ENCODE peak calls at places on chromosomes 4 and X, in five cellular contexts. One of them, this sample, is unnamed.

GRCh38 chr4:184201179-184201578 is 16.5 kb downstream of the ENPP6 start:
- DNase-seq in HepG2: no peak
- DNase-seq in GM12878: no peak
- DNase-seq in H1: no peak
- DNase-seq in NT2/D1: no peak
- DNase-seq in this sample: no peak

GRCh38 chr4:77538144-77538543 is 67.5 kb upstream of the CXCL13 start:
- DNase-seq in HepG2: no peak
- DNase-seq in GM12878: no peak
- DNase-seq in H1: no peak
- DNase-seq in NT2/D1: no peak
- DNase-seq in this sample: no peak

GRCh38 chr4:24001945-24002640 is 112.2 kb upstream of the PPARGC1A start:
- DNase-seq in HepG2: no peak
- DNase-seq in GM12878: no peak
- DNase-seq in H1: no peak
- DNase-seq in NT2/D1: no peak
- DNase-seq in this sample: no peak

GRCh38 chrX:122055979-122056715 is 1008.7 kb downstream of the GLUD2 start:
- DNase-seq in HepG2: no peak
- DNase-seq in GM12878: no peak
- DNase-seq in H1: no peak
- DNase-seq in NT2/D1: no peak
- DNase-seq in this sample: no peak

GRCh38 chr4:175109933-175110332 is 191.8 kb downstream of the ADAM29 start:
- DNase-seq in HepG2: no peak
- DNase-seq in GM12878: peak
- DNase-seq in H1: peak
- DNase-seq in NT2/D1: no peak
- DNase-seq in this sample: peak

GRCh38 chrX:119410854-119411253 is 11.7 kb downstream of the SLC25A43 start:
- DNase-seq in HepG2: no peak
- DNase-seq in GM12878: no peak
- DNase-seq in H1: no peak
- DNase-seq in NT2/D1: no peak
- DNase-seq in this sample: no peak

GRCh38 chr4:106618920-106619319 is 250.3 kb upstream of the GIMD1 start:
- DNase-seq in HepG2: no peak
- DNase-seq in GM12878: no peak
- DNase-seq in H1: no peak
- DNase-seq in NT2/D1: no peak
- DNase-seq in this sample: peak

GRCh38 chr4:76665139-76665538 is 230.1 kb downstream of the SHROOM3 start:
- DNase-seq in HepG2: no peak
- DNase-seq in GM12878: no peak
- DNase-seq in H1: no peak
- DNase-seq in NT2/D1: no peak
- DNase-seq in this sample: no peak

GRCh38 chr4:8394806-8395205 is 45.7 kb downstream of the ACOX3 start:
- DNase-seq in HepG2: no peak
- DNase-seq in GM12878: no peak
- DNase-seq in H1: no peak
- DNase-seq in NT2/D1: no peak
- DNase-seq in this sample: no peak

GRCh38 chr4:188242041-188242440 is 102.8 kb downstream of the TRIML1 start:
- DNase-seq in HepG2: no peak
- DNase-seq in GM12878: no peak
- DNase-seq in H1: no peak
- DNase-seq in NT2/D1: no peak
- DNase-seq in this sample: no peak

GRCh38 chr4:175807596-175807995 is 4.5 kb downstream of the GPM6A start:
- DNase-seq in HepG2: no peak
- DNase-seq in GM12878: no peak
- DNase-seq in H1: no peak
- DNase-seq in NT2/D1: no peak
- DNase-seq in this sample: no peak

GRCh38 chrX:132444936-132445335 is 43.9 kb downstream of the MBNL3 start:
- DNase-seq in HepG2: no peak
- DNase-seq in GM12878: no peak
- DNase-seq in H1: no peak
- DNase-seq in NT2/D1: no peak
- DNase-seq in this sample: no peak

GRCh38 chr4:7970031-7970946 is 30.6 kb upstream of the AFAP1 start:
- DNase-seq in HepG2: peak
- DNase-seq in GM12878: no peak
- DNase-seq in H1: no peak
- DNase-seq in NT2/D1: no peak
- DNase-seq in this sample: no peak

GRCh38 chr4:35125995-35126712 is 1118.2 kb downstream of the ARAP2 start:
- DNase-seq in HepG2: peak
- DNase-seq in GM12878: no peak
- DNase-seq in H1: no peak
- DNase-seq in NT2/D1: no peak
- DNase-seq in this sample: no peak

GRCh38 chrX:119181491-119181890 is 53.9 kb upstream of the KIAA1210 start:
- DNase-seq in HepG2: peak
- DNase-seq in GM12878: no peak
- DNase-seq in H1: peak
- DNase-seq in NT2/D1: peak
- DNase-seq in this sample: peak

GRCh38 chr4:53089940-53090729 is 228.0 kb downstream of the RASL11B start:
- DNase-seq in HepG2: no peak
- DNase-seq in GM12878: no peak
- DNase-seq in H1: no peak
- DNase-seq in NT2/D1: no peak
- DNase-seq in this sample: no peak

GRCh38 chr4:99657801-99658200 is at the start of gene C4orf54:
- DNase-seq in HepG2: no peak
- DNase-seq in GM12878: no peak
- DNase-seq in H1: no peak
- DNase-seq in NT2/D1: no peak
- DNase-seq in this sample: no peak

GRCh38 chr4:100841911-100842310 is 324.1 kb upstream of the EMCN start:
- DNase-seq in HepG2: no peak
- DNase-seq in GM12878: no peak
- DNase-seq in H1: no peak
- DNase-seq in NT2/D1: no peak
- DNase-seq in this sample: no peak

GRCh38 chr4:101865501-101866062 is 75.1 kb downstream of the BANK1 start:
- DNase-seq in HepG2: peak
- DNase-seq in GM12878: no peak
- DNase-seq in H1: no peak
- DNase-seq in NT2/D1: no peak
- DNase-seq in this sample: no peak

GRCh38 chr4:11914406-11914805 is 485.7 kb upstream of the HS3ST1 start:
- DNase-seq in HepG2: no peak
- DNase-seq in GM12878: no peak
- DNase-seq in H1: no peak
- DNase-seq in NT2/D1: peak
- DNase-seq in this sample: no peak

GRCh38 chrX:2848806-2849420 is 20.2 kb downstream of the GYG2 start:
- DNase-seq in HepG2: peak
- DNase-seq in GM12878: no peak
- DNase-seq in H1: no peak
- DNase-seq in NT2/D1: peak
- DNase-seq in this sample: no peak

GRCh38 chrX:20347486-20347885 is 80.8 kb upstream of the RPS6KA3 start:
- DNase-seq in HepG2: no peak
- DNase-seq in GM12878: no peak
- DNase-seq in H1: no peak
- DNase-seq in NT2/D1: no peak
- DNase-seq in this sample: no peak

GRCh38 chr4:139773560-139774318 is 108.1 kb downstream of the MGST2 start:
- DNase-seq in HepG2: no peak
- DNase-seq in GM12878: no peak
- DNase-seq in H1: no peak
- DNase-seq in NT2/D1: no peak
- DNase-seq in this sample: no peak

GRCh38 chr4:2482693-2483092 is 13.8 kb downstream of the RNF4 start:
- DNase-seq in HepG2: peak
- DNase-seq in GM12878: peak
- DNase-seq in H1: no peak
- DNase-seq in NT2/D1: no peak
- DNase-seq in this sample: no peak

GRCh38 chr4:60847614-60848013 is 352.5 kb upstream of the ADGRL3 start:
- DNase-seq in HepG2: peak
- DNase-seq in GM12878: no peak
- DNase-seq in H1: no peak
- DNase-seq in NT2/D1: no peak
- DNase-seq in this sample: no peak

GRCh38 chr4:107854326-107855030 is 29.7 kb downstream of the SGMS2 start:
- DNase-seq in HepG2: no peak
- DNase-seq in GM12878: no peak
- DNase-seq in H1: no peak
- DNase-seq in NT2/D1: no peak
- DNase-seq in this sample: no peak

GRCh38 chr4:40245794-40246546 is 49.1 kb downstream of the RHOH start:
- DNase-seq in HepG2: no peak
- DNase-seq in GM12878: no peak
- DNase-seq in H1: peak
- DNase-seq in NT2/D1: no peak
- DNase-seq in this sample: no peak

GRCh38 chrX:100636321-100636991 is at the start of gene TSPAN6:
- DNase-seq in HepG2: peak
- DNase-seq in GM12878: no peak
- DNase-seq in H1: peak
- DNase-seq in NT2/D1: peak
- DNase-seq in this sample: peak

GRCh38 chr4:99573735-99574368 is 772 bp upstream of the MTTP start:
- DNase-seq in HepG2: no peak
- DNase-seq in GM12878: no peak
- DNase-seq in H1: no peak
- DNase-seq in NT2/D1: no peak
- DNase-seq in this sample: no peak

GRCh38 chr4:100736651-100737450 is 219.0 kb upstream of the EMCN start:
- DNase-seq in HepG2: no peak
- DNase-seq in GM12878: no peak
- DNase-seq in H1: no peak
- DNase-seq in NT2/D1: no peak
- DNase-seq in this sample: no peak

GRCh38 chrX:139974496-139974895 is 9.2 kb upstream of the CXorf66 start:
- DNase-seq in HepG2: no peak
- DNase-seq in GM12878: no peak
- DNase-seq in H1: no peak
- DNase-seq in NT2/D1: no peak
- DNase-seq in this sample: no peak

DNA sequence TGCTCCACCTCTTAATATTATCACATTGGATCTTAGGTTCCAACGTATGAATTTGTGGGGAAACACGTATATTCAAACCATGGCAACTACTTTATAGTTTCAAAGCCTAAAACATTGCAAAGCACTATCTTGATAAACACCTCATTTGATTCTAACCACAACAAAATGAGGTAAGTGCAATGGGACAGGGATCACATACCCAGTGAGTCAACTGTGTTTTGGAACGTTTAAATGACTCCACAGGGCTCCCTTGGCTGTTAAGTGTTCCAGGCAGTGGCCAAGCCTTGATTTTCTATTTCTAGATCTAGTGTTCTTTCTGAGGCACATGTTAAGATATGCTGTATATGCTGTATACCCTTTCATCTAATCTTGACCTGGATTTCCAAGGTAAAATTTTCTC is 54.5 kb upstream of the C1QTNF7 start:
- DNase-seq in HepG2: no peak
- DNase-seq in GM12878: no peak
- DNase-seq in H1: no peak
- DNase-seq in NT2/D1: no peak
- DNase-seq in this sample: no peak
- TF ChIP-seq SUZ12 in HepG2: no peak
- TF ChIP-seq SUZ12 in GM12878: no peak
- TF ChIP-seq SUZ12 in H1: no peak
- TF ChIP-seq SUZ12 in NT2/D1: no peak
- TF ChIP-seq SUZ12 in this sample: no peak

GRCh38 chr4:18684932-18685331 is 663.4 kb upstream of the LCORL start:
- DNase-seq in HepG2: no peak
- DNase-seq in GM12878: no peak
- DNase-seq in H1: no peak
- DNase-seq in NT2/D1: no peak
- DNase-seq in this sample: no peak
- TF ChIP-seq SUZ12 in HepG2: no peak
- TF ChIP-seq SUZ12 in GM12878: no peak
- TF ChIP-seq SUZ12 in H1: no peak
- TF ChIP-seq SUZ12 in NT2/D1: no peak
- TF ChIP-seq SUZ12 in this sample: no peak

GRCh38 chrX:40082447-40083119 is 15.2 kb downstream of the BCOR start:
- DNase-seq in HepG2: peak
- DNase-seq in GM12878: no peak
- DNase-seq in H1: no peak
- DNase-seq in NT2/D1: no peak
- DNase-seq in this sample: no peak
- TF ChIP-seq SUZ12 in HepG2: no peak
- TF ChIP-seq SUZ12 in GM12878: no peak
- TF ChIP-seq SUZ12 in H1: no peak
- TF ChIP-seq SUZ12 in NT2/D1: no peak
- TF ChIP-seq SUZ12 in this sample: no peak

DNA sequence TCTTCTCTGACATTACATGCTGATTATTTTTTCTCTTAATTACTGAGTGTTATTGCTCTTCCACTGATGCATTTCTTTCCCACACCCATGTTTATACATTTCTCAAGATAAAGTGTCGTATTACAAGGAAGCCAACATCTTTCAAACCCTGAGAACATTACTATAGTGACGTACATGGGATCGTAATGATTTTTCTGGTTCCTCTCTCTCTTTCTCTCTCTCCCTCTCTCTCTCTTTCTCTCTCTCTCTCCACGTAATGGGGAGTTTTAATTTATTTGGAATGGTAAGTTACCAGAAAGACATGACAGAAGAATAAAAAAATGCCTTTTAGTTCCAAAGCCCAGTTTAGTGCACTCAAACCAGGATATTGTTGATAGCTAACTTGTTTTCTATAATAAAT is 40.4 kb upstream of the MAPK10 start:
- DNase-seq in HepG2: no peak
- DNase-seq in GM12878: no peak
- DNase-seq in H1: no peak
- DNase-seq in NT2/D1: no peak
- DNase-seq in this sample: no peak
- TF ChIP-seq SUZ12 in HepG2: no peak
- TF ChIP-seq SUZ12 in GM12878: no peak
- TF ChIP-seq SUZ12 in H1: no peak
- TF ChIP-seq SUZ12 in NT2/D1: no peak
- TF ChIP-seq SUZ12 in this sample: no peak

DNA sequence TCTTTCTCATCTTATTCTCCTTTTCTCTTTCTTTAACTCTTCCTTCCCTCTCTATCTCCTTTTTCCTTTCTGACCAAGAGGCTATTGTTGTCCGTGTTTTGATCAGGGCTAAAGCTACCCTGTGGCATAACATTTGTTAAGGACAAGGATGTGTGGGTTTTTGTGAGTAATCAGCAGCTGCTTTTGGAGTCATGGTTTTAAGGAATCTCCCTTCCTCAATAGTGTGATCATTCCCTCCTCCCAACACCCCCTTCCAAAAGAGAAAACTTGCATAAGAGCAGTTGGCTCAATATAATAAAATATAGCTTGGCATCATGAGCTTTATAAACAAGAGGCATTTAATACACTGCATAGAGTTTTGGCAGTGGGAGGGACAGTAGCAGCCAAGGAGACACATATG is 84.6 kb downstream of the NHS start:
- DNase-seq in HepG2: no peak
- DNase-seq in GM12878: no peak
- DNase-seq in H1: no peak
- DNase-seq in NT2/D1: no peak
- DNase-seq in this sample: no peak
- TF ChIP-seq SUZ12 in HepG2: no peak
- TF ChIP-seq SUZ12 in GM12878: no peak
- TF ChIP-seq SUZ12 in H1: no peak
- TF ChIP-seq SUZ12 in NT2/D1: no peak
- TF ChIP-seq SUZ12 in this sample: no peak

This sample was measured in HEK293T.